ENCODE peak calls at places on chromosomes 6 and 20, in eight cellular contexts. A is NCI-H1436 treated with DMSO at 0.1 percent for 48 hours, D is left cardiac atrium, T is fibroblast of pulmonary artery, M is NCI-H226, S is ureter, U is endothelial cell of umbilical vein, K is NCI-H187. R is an unnamed sample.

GRCh38 chr20:61162506-61162905 is 89.6 kb upstream of the CDH4 start:
- DNase-seq in M (no peak), D (no peak), S (no peak), A (no peak), U (no peak), T (no peak), K (no peak), R (no peak)

GRCh38 chr6:136598048-136598447 is 47.8 kb upstream of the MAP7 start:
- DNase-seq in A (no peak), M (no peak), D (no peak), U (no peak), S (no peak), K (no peak), T (no peak), R (no peak)

GRCh38 chr6:15569035-15569995 is 93.5 kb downstream of the DTNBP1 start:
- DNase-seq in T (no peak), A (no peak), M (no peak), K (no peak), D (no peak), S (no peak), U (no peak), R (no peak)

GRCh38 chr20:16864069-16864468 is 115.9 kb downstream of the OTOR start:
- DNase-seq in U (no peak), M (no peak), S (no peak), D (no peak), A (no peak), K (no peak), T (peak), R (no peak)

GRCh38 chr6:91098006-91098405 is 511.1 kb upstream of the MAP3K7 start:
- DNase-seq in T (no peak), U (no peak), S (no peak), K (no peak), D (no peak), A (peak), M (no peak), R (no peak)

GRCh38 chr6:154440022-154440421 is 70.5 kb downstream of the CNKSR3 start:
- DNase-seq in T (no peak), A (no peak), U (peak), K (no peak), S (no peak), M (no peak), D (no peak), R (no peak)

GRCh38 chr20:62647521-62648317 is 5.4 kb downstream of the SLCO4A1 start:
- DNase-seq in K (no peak), S (no peak), M (no peak), A (no peak), T (no peak), D (no peak), U (no peak), R (peak)

GRCh38 chr20:50191566-50192363 is 1.1 kb downstream of the CEBPB start:
- DNase-seq in S (peak), T (peak), D (peak), K (peak), M (no peak), A (no peak), U (peak), R (peak)

GRCh38 chr20:13984211-13984610 is 6.2 kb downstream of the SEL1L2 start:
- DNase-seq in T (no peak), A (no peak), S (no peak), M (no peak), D (no peak), U (no peak), K (no peak), R (no peak)

R was measured in left ventricle myocardium superior.